ENCODE peak calls at places on chromosome X, in six cellular contexts. O is right lobe of liver; E is CD8-positive, alpha-beta memory T cell; C is tibial artery; H is esophagus squamous epithelium; N is AG04450. G is an unnamed sample.

GRCh38 chrX:51893931-51894696 is 691 bp downstream of the MAGED1 start:
- DNase-seq in N (no peak), C (peak; percentile 22), O (no peak), H (no peak), E (peak; percentile 21), G (no peak)

GRCh38 chrX:34638116-34638515 is 19.0 kb downstream of the TMEM47 start:
- DNase-seq in O (no peak), E (no peak), H (no peak), N (peak; percentile 6), C (no peak), G (no peak)

GRCh38 chrX:11480626-11481025 is 185.1 kb downstream of the ARHGAP6 start:
- DNase-seq in E (no peak), O (no peak), N (no peak), C (no peak), H (no peak), G (no peak)

GRCh38 chrX:71217298-71217697 is 5.7 kb upstream of the GJB1 start:
- DNase-seq in O (peak; percentile 57), H (no peak), N (no peak), E (no peak), C (no peak), G (no peak)

GRCh38 chrX:55867254-55867653 is 149.7 kb downstream of the RRAGB start:
- DNase-seq in N (no peak), O (no peak), H (no peak), E (no peak), C (no peak), G (no peak)

GRCh38 chrX:40130207-40130606 is 32.4 kb upstream of the BCOR start:
- DNase-seq in O (no peak), N (no peak), C (no peak), E (no peak), H (no peak), G (no peak)

GRCh38 chrX:131762802-131763234 is 218.9 kb downstream of the OR13H1 start:
- DNase-seq in C (no peak), O (no peak), E (peak; percentile 72), N (no peak), H (no peak), G (peak; percentile 77)

GRCh38 chrX:45774961-45775360 is 574.3 kb upstream of the DIPK2B start:
- DNase-seq in E (no peak), C (peak; percentile 46), O (no peak), N (no peak), H (no peak), G (no peak)

GRCh38 chrX:153029875-153030274 is 26.4 kb upstream of the PNMA3 start:
- DNase-seq in N (no peak), H (no peak), E (no peak), O (no peak), C (no peak), G (no peak)

GRCh38 chrX:99301990-99302389 is 1108.1 kb downstream of the PCDH19 start:
- DNase-seq in O (no peak), N (no peak), E (no peak), H (no peak), C (no peak), G (no peak)

GRCh38 chrX:50579955-50580354 is 109.3 kb upstream of the DGKK start:
- DNase-seq in N (peak; percentile 11), E (peak; percentile 14), H (no peak), O (no peak), C (peak; percentile 23), G (peak; percentile 22)

GRCh38 chrX:25003066-25003849 is 12.5 kb downstream of the ARX start:
- DNase-seq in O (no peak), N (no peak), E (no peak), C (no peak), H (no peak), G (peak; percentile 43)

GRCh38 chrX:150513564-150513963 is 54.9 kb upstream of the MTM1 start:
- DNase-seq in C (no peak), N (no peak), H (no peak), O (no peak), E (no peak), G (no peak)

GRCh38 chrX:149984411-149984810 is 46.1 kb upstream of the EOLA2 start:
- DNase-seq in H (no peak), O (no peak), N (no peak), C (no peak), E (no peak), G (no peak)

GRCh38 chrX:3690140-3690539 is 23.3 kb downstream of the PRKX start:
- DNase-seq in H (no peak), N (no peak), C (no peak), O (no peak), E (no peak), G (no peak)

GRCh38 chrX:45668686-45669443 is 468.2 kb upstream of the DIPK2B start:
- DNase-seq in N (peak; percentile 55), C (no peak), E (no peak), O (no peak), H (no peak), G (no peak)

GRCh38 chrX:24465524-24465850 is 401 bp downstream of the PDK3 start:
- DNase-seq in C (no peak), H (no peak), N (no peak), E (no peak), O (no peak), G (peak; percentile 16)

GRCh38 chrX:119398974-119399771 is at the start of gene SLC25A43:
- DNase-seq in O (peak; percentile 44), C (peak; percentile 22), N (no peak), H (no peak), E (peak; percentile 17), G (peak; percentile 16)
- H3K27ac ChIP-seq in O (peak within 1 kb of the TSS; percentile 31), C (peak within 1 kb of the TSS; percentile 84), N (peak within 1 kb of the TSS; percentile 31), H (peak within 1 kb of the TSS; percentile 85), E (peak within 1 kb of the TSS; percentile 43), G (peak within 1 kb of the TSS; percentile 50)

GRCh38 chrX:100768679-100769338 is 36.9 kb upstream of the SYTL4 start:
- DNase-seq in H (peak; percentile 41), O (peak; percentile 77), N (peak; percentile 10), E (peak; percentile 73), C (peak; percentile 86), G (peak; percentile 90)
- H3K27ac ChIP-seq in H (no peak overlapping the region), O (no peak overlapping the region), N (no peak overlapping the region), E (no peak overlapping the region), C (no peak overlapping the region), G (no peak overlapping the region)

DNA sequence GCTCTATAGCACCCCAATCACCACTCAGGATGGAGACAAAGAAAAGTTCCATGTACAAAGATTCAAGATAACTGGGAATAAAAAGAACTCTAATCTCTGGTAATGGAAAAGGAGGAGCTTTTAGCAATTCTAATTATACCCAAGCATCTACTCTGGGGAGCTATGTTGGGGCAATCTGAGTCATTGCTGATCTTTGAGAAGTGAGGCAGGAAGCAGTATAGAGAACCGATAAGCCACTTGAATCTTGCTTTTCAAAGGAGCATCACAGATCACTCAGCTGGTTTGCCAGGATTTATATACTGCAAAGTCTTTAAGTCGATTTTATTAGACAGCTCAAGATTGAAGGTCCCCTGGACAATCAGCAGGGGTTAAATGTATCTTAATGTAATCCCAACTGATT is 220.0 kb downstream of the ENOX2 start:
- DNase-seq in N (no peak), H (no peak), C (no peak), O (no peak), E (no peak), G (no peak)
- H3K27ac ChIP-seq in N (peak overlapping the region; percentile 39), H (no peak overlapping the region), C (peak overlapping the region; percentile 47), O (no peak overlapping the region), E (no peak overlapping the region), G (no peak overlapping the region)

GRCh38 chrX:14029039-14029424 is 660 bp downstream of the GEMIN8 start:
- DNase-seq in N (no peak), O (no peak), E (no peak), C (no peak), H (no peak), G (no peak)

GRCh38 chrX:14028473-14028872 is 1.2 kb downstream of the GEMIN8 start:
- DNase-seq in E (no peak), H (no peak), O (no peak), C (no peak), N (no peak), G (no peak)

GRCh38 chrX:14030248-14030592 is 528 bp upstream of the GEMIN8 start:
- DNase-seq in C (no peak), E (no peak), O (no peak), N (peak; percentile 10), H (no peak), G (no peak)

GRCh38 chrX:14029425-14030247 is at the start of gene GEMIN8:
- DNase-seq in O (peak; percentile 91), E (peak; percentile 91), H (peak; percentile 32), N (peak; percentile 67), C (peak; percentile 76), G (peak; percentile 87)

GRCh38 chrX:14032383-14032782 is 2.7 kb upstream of the GEMIN8 start:
- DNase-seq in E (peak; percentile 64), H (no peak), O (no peak), C (peak; percentile 28), N (peak; percentile 6), G (peak; percentile 22)
- H3K27ac ChIP-seq in E (no peak overlapping the region), H (no peak overlapping the region), O (no peak overlapping the region), C (no peak overlapping the region), N (no peak overlapping the region), G (no peak overlapping the region)

GRCh38 chrX:48714573-48714972 is 18.0 kb downstream of the SUV39H1 start:
- DNase-seq in O (no peak), E (peak; percentile 59), H (no peak), N (no peak), C (no peak), G (no peak)
- H3K27ac ChIP-seq in O (peak overlapping the region; percentile 94), E (peak overlapping the region; percentile 60), H (no peak overlapping the region), N (no peak overlapping the region), C (no peak overlapping the region), G (no peak overlapping the region)

GRCh38 chrX:108036298-108036973 is 8.4 kb upstream of the VSIG1 start:
- DNase-seq in H (no peak), O (no peak), C (no peak), E (no peak), N (peak; percentile 69), G (peak; percentile 23)
- H3K27ac ChIP-seq in H (no peak overlapping the region), O (no peak overlapping the region), C (no peak overlapping the region), E (no peak overlapping the region), N (peak overlapping the region; percentile 82), G (no peak overlapping the region)

G was measured in pancreas.